ENCODE peak calls at places on chromosomes 3 and 15, in ten cellular contexts. One of them, this sample, is unnamed.

GRCh38 chr15:66750609-66751008 is 48.6 kb downstream of the SMAD6 start:
- DNase-seq in spleen: no peak
- DNase-seq in coronary artery: no peak
- DNase-seq in activated B cell treated with CpG ODN at 0.5 μM for 24 hours: no peak
- DNase-seq in GM23338: no peak
- DNase-seq in left lung: peak; percentile 9
- DNase-seq in bronchial epithelial cell: no peak
- DNase-seq in esophagus squamous epithelium: no peak
- DNase-seq in fibroblast of lung: no peak
- DNase-seq in endodermal cell: no peak
- DNase-seq in this sample: no peak

GRCh38 chr3:65356331-65357286 is 668.8 kb upstream of the ADAMTS9 start:
- DNase-seq in fibroblast of lung: peak; percentile 40
- DNase-seq in left lung: no peak
- DNase-seq in GM23338: peak; percentile 85
- DNase-seq in endodermal cell: peak; percentile 73
- DNase-seq in coronary artery: no peak
- DNase-seq in activated B cell treated with CpG ODN at 0.5 μM for 24 hours: no peak
- DNase-seq in esophagus squamous epithelium: no peak
- DNase-seq in bronchial epithelial cell: no peak
- DNase-seq in spleen: no peak
- DNase-seq in this sample: no peak

GRCh38 chr3:66485291-66485968 is 15.4 kb downstream of the LRIG1 start:
- DNase-seq in spleen: no peak
- DNase-seq in coronary artery: peak; percentile 80
- DNase-seq in bronchial epithelial cell: peak; percentile 51
- DNase-seq in GM23338: no peak
- DNase-seq in activated B cell treated with CpG ODN at 0.5 μM for 24 hours: no peak
- DNase-seq in esophagus squamous epithelium: peak; percentile 5
- DNase-seq in fibroblast of lung: peak; percentile 95
- DNase-seq in left lung: no peak
- DNase-seq in endodermal cell: no peak
- DNase-seq in this sample: no peak

GRCh38 chr15:68278345-68279217 is 1.0 kb downstream of the FEM1B start:
- DNase-seq in esophagus squamous epithelium: no peak
- DNase-seq in GM23338: no peak
- DNase-seq in left lung: no peak
- DNase-seq in endodermal cell: peak; percentile 89
- DNase-seq in coronary artery: peak; percentile 86
- DNase-seq in spleen: peak; percentile 21
- DNase-seq in fibroblast of lung: peak; percentile 51
- DNase-seq in bronchial epithelial cell: peak; percentile 29
- DNase-seq in activated B cell treated with CpG ODN at 0.5 μM for 24 hours: no peak
- DNase-seq in this sample: no peak

GRCh38 chr3:30440880-30441279 is 165.5 kb upstream of the TGFBR2 start:
- DNase-seq in activated B cell treated with CpG ODN at 0.5 μM for 24 hours: no peak
- DNase-seq in GM23338: peak; percentile 7
- DNase-seq in fibroblast of lung: no peak
- DNase-seq in left lung: no peak
- DNase-seq in bronchial epithelial cell: no peak
- DNase-seq in spleen: no peak
- DNase-seq in endodermal cell: no peak
- DNase-seq in coronary artery: peak; percentile 78
- DNase-seq in esophagus squamous epithelium: no peak
- DNase-seq in this sample: no peak

GRCh38 chr15:69805248-69805953 is 292.3 kb downstream of the TLE3 start:
- DNase-seq in bronchial epithelial cell: peak; percentile 57
- DNase-seq in fibroblast of lung: no peak
- DNase-seq in GM23338: no peak
- DNase-seq in left lung: no peak
- DNase-seq in spleen: no peak
- DNase-seq in endodermal cell: no peak
- DNase-seq in activated B cell treated with CpG ODN at 0.5 μM for 24 hours: no peak
- DNase-seq in esophagus squamous epithelium: no peak
- DNase-seq in coronary artery: no peak
- DNase-seq in this sample: no peak

GRCh38 chr3:100425321-100425720 is 24.0 kb downstream of the LNP1 start:
- DNase-seq in activated B cell treated with CpG ODN at 0.5 μM for 24 hours: no peak
- DNase-seq in left lung: no peak
- DNase-seq in endodermal cell: no peak
- DNase-seq in fibroblast of lung: no peak
- DNase-seq in spleen: no peak
- DNase-seq in esophagus squamous epithelium: no peak
- DNase-seq in coronary artery: no peak
- DNase-seq in GM23338: no peak
- DNase-seq in bronchial epithelial cell: peak; percentile 86
- DNase-seq in this sample: no peak

GRCh38 chr3:49378249-49378899 is 20.2 kb upstream of the GPX1 start:
- DNase-seq in fibroblast of lung: peak; percentile 61
- DNase-seq in activated B cell treated with CpG ODN at 0.5 μM for 24 hours: no peak
- DNase-seq in esophagus squamous epithelium: no peak
- DNase-seq in endodermal cell: no peak
- DNase-seq in bronchial epithelial cell: peak; percentile 44
- DNase-seq in left lung: peak; percentile 64
- DNase-seq in spleen: no peak
- DNase-seq in GM23338: no peak
- DNase-seq in coronary artery: peak; percentile 77
- DNase-seq in this sample: peak; percentile 77

GRCh38 chr15:63371297-63371918 is 10.2 kb downstream of the CA12 start:
- DNase-seq in spleen: no peak
- DNase-seq in endodermal cell: no peak
- DNase-seq in coronary artery: no peak
- DNase-seq in left lung: no peak
- DNase-seq in activated B cell treated with CpG ODN at 0.5 μM for 24 hours: no peak
- DNase-seq in GM23338: no peak
- DNase-seq in fibroblast of lung: peak; percentile 71
- DNase-seq in bronchial epithelial cell: peak; percentile 79
- DNase-seq in esophagus squamous epithelium: no peak
- DNase-seq in this sample: peak; percentile 71

GRCh38 chr15:56356616-56357015 is 8.6 kb upstream of the TEX9 start:
- DNase-seq in esophagus squamous epithelium: no peak
- DNase-seq in left lung: no peak
- DNase-seq in endodermal cell: no peak
- DNase-seq in activated B cell treated with CpG ODN at 0.5 μM for 24 hours: no peak
- DNase-seq in fibroblast of lung: no peak
- DNase-seq in spleen: no peak
- DNase-seq in GM23338: no peak
- DNase-seq in bronchial epithelial cell: peak; percentile 22
- DNase-seq in coronary artery: no peak
- DNase-seq in this sample: no peak

GRCh38 chr3:10722921-10723320 is 93.1 kb upstream of the SLC6A11 start:
- DNase-seq in endodermal cell: no peak
- DNase-seq in coronary artery: peak; percentile 33
- DNase-seq in activated B cell treated with CpG ODN at 0.5 μM for 24 hours: no peak
- DNase-seq in left lung: no peak
- DNase-seq in spleen: no peak
- DNase-seq in bronchial epithelial cell: no peak
- DNase-seq in esophagus squamous epithelium: no peak
- DNase-seq in GM23338: no peak
- DNase-seq in fibroblast of lung: no peak
- DNase-seq in this sample: no peak

GRCh38 chr15:72511536-72511935 is 37.4 kb downstream of the ARIH1 start:
- DNase-seq in esophagus squamous epithelium: no peak
- DNase-seq in spleen: no peak
- DNase-seq in left lung: no peak
- DNase-seq in coronary artery: no peak
- DNase-seq in fibroblast of lung: no peak
- DNase-seq in endodermal cell: no peak
- DNase-seq in bronchial epithelial cell: no peak
- DNase-seq in GM23338: no peak
- DNase-seq in activated B cell treated with CpG ODN at 0.5 μM for 24 hours: no peak
- DNase-seq in this sample: no peak

DNA sequence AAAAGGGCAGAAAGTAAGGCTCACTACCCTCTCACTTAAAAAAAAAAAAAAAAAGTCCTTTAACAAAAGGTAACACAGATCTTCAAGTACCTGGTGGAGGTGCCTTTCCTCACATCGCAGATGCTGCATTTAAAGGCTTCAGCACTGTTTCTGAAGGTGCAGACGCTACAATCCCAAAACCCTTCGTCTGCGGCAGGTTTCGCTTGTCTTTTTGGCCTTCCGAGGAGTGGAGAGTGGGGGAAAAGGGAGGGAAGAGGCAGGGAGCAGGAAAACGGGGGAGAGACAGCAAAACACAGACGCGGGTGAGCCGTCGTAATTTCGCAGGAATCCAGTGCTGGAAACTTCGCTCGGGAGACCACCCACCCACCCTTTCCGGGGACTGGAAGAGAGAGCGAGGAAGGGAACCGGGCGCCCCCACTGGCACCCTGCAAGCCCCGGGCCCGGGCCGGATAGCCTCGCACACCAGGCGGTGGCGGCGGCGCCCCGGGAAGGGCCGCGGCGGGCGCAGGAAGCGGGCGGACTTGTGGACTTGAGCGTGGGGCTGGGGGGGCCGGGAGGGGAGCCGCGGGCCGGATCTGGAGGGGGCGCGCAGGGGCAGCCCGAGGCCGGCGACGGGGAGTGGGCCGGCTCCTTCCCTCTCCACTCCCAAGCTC is 401.7 kb downstream of the SHQ1 start:
- DNase-seq in coronary artery: peak; percentile 81
- DNase-seq in left lung: no peak
- DNase-seq in esophagus squamous epithelium: no peak
- DNase-seq in bronchial epithelial cell: peak; percentile 43
- DNase-seq in spleen: peak; percentile 94
- DNase-seq in GM23338: peak; percentile 55
- DNase-seq in activated B cell treated with CpG ODN at 0.5 μM for 24 hours: no peak
- DNase-seq in endodermal cell: peak; percentile 76
- DNase-seq in fibroblast of lung: peak; percentile 33
- DNase-seq in this sample: no peak
- TF ChIP-seq CTCF in coronary artery: no peak
- TF ChIP-seq CTCF in left lung: no peak
- TF ChIP-seq CTCF in esophagus squamous epithelium: no peak
- TF ChIP-seq CTCF in bronchial epithelial cell: no peak
- TF ChIP-seq CTCF in spleen: no peak
- TF ChIP-seq CTCF in GM23338: no peak
- TF ChIP-seq CTCF in activated B cell treated with CpG ODN at 0.5 μM for 24 hours: no peak
- TF ChIP-seq CTCF in endodermal cell: peak; percentile 22
- TF ChIP-seq CTCF in fibroblast of lung: no peak
- TF ChIP-seq CTCF in this sample: no peak

GRCh38 chr3:140377644-140378043 is 300.2 kb upstream of the TRIM42 start:
- DNase-seq in left lung: no peak
- DNase-seq in fibroblast of lung: no peak
- DNase-seq in bronchial epithelial cell: no peak
- DNase-seq in esophagus squamous epithelium: no peak
- DNase-seq in GM23338: no peak
- DNase-seq in spleen: no peak
- DNase-seq in coronary artery: no peak
- DNase-seq in activated B cell treated with CpG ODN at 0.5 μM for 24 hours: no peak
- DNase-seq in endodermal cell: no peak
- DNase-seq in this sample: no peak
- TF ChIP-seq CTCF in left lung: no peak
- TF ChIP-seq CTCF in fibroblast of lung: no peak
- TF ChIP-seq CTCF in bronchial epithelial cell: no peak
- TF ChIP-seq CTCF in esophagus squamous epithelium: no peak
- TF ChIP-seq CTCF in GM23338: no peak
- TF ChIP-seq CTCF in spleen: no peak
- TF ChIP-seq CTCF in coronary artery: no peak
- TF ChIP-seq CTCF in activated B cell treated with CpG ODN at 0.5 μM for 24 hours: no peak
- TF ChIP-seq CTCF in endodermal cell: no peak
- TF ChIP-seq CTCF in this sample: no peak

GRCh38 chr3:152121292-152121654 is 147.5 kb upstream of the MBNL1 start:
- DNase-seq in spleen: no peak
- DNase-seq in left lung: no peak
- DNase-seq in fibroblast of lung: peak; percentile 96
- DNase-seq in activated B cell treated with CpG ODN at 0.5 μM for 24 hours: no peak
- DNase-seq in esophagus squamous epithelium: no peak
- DNase-seq in bronchial epithelial cell: peak; percentile 92
- DNase-seq in GM23338: no peak
- DNase-seq in coronary artery: no peak
- DNase-seq in endodermal cell: no peak
- DNase-seq in this sample: peak; percentile 58

GRCh38 chr3:152126260-152126659 is 142.5 kb upstream of the MBNL1 start:
- DNase-seq in bronchial epithelial cell: peak; percentile 44
- DNase-seq in left lung: no peak
- DNase-seq in GM23338: no peak
- DNase-seq in endodermal cell: no peak
- DNase-seq in fibroblast of lung: peak; percentile 55
- DNase-seq in activated B cell treated with CpG ODN at 0.5 μM for 24 hours: no peak
- DNase-seq in coronary artery: no peak
- DNase-seq in spleen: no peak
- DNase-seq in esophagus squamous epithelium: no peak
- DNase-seq in this sample: no peak

GRCh38 chr3:152127058-152127457 is 141.7 kb upstream of the MBNL1 start:
- DNase-seq in endodermal cell: no peak
- DNase-seq in left lung: no peak
- DNase-seq in bronchial epithelial cell: no peak
- DNase-seq in GM23338: no peak
- DNase-seq in coronary artery: no peak
- DNase-seq in esophagus squamous epithelium: no peak
- DNase-seq in spleen: no peak
- DNase-seq in fibroblast of lung: no peak
- DNase-seq in activated B cell treated with CpG ODN at 0.5 μM for 24 hours: no peak
- DNase-seq in this sample: no peak

GRCh38 chr3:152120606-152121291 is 148.0 kb upstream of the MBNL1 start:
- DNase-seq in esophagus squamous epithelium: no peak
- DNase-seq in fibroblast of lung: peak; percentile 29
- DNase-seq in coronary artery: no peak
- DNase-seq in bronchial epithelial cell: peak; percentile 81
- DNase-seq in GM23338: no peak
- DNase-seq in spleen: no peak
- DNase-seq in activated B cell treated with CpG ODN at 0.5 μM for 24 hours: no peak
- DNase-seq in endodermal cell: no peak
- DNase-seq in left lung: no peak
- DNase-seq in this sample: no peak

GRCh38 chr3:152123457-152123856 is 145.3 kb upstream of the MBNL1 start:
- DNase-seq in esophagus squamous epithelium: no peak
- DNase-seq in left lung: no peak
- DNase-seq in fibroblast of lung: peak; percentile 11
- DNase-seq in endodermal cell: no peak
- DNase-seq in bronchial epithelial cell: no peak
- DNase-seq in GM23338: no peak
- DNase-seq in activated B cell treated with CpG ODN at 0.5 μM for 24 hours: no peak
- DNase-seq in spleen: no peak
- DNase-seq in coronary artery: no peak
- DNase-seq in this sample: no peak
- TF ChIP-seq CTCF in esophagus squamous epithelium: no peak
- TF ChIP-seq CTCF in left lung: no peak
- TF ChIP-seq CTCF in fibroblast of lung: no peak
- TF ChIP-seq CTCF in endodermal cell: no peak
- TF ChIP-seq CTCF in bronchial epithelial cell: no peak
- TF ChIP-seq CTCF in GM23338: no peak
- TF ChIP-seq CTCF in activated B cell treated with CpG ODN at 0.5 μM for 24 hours: no peak
- TF ChIP-seq CTCF in spleen: no peak
- TF ChIP-seq CTCF in coronary artery: no peak
- TF ChIP-seq CTCF in this sample: no peak

DNA sequence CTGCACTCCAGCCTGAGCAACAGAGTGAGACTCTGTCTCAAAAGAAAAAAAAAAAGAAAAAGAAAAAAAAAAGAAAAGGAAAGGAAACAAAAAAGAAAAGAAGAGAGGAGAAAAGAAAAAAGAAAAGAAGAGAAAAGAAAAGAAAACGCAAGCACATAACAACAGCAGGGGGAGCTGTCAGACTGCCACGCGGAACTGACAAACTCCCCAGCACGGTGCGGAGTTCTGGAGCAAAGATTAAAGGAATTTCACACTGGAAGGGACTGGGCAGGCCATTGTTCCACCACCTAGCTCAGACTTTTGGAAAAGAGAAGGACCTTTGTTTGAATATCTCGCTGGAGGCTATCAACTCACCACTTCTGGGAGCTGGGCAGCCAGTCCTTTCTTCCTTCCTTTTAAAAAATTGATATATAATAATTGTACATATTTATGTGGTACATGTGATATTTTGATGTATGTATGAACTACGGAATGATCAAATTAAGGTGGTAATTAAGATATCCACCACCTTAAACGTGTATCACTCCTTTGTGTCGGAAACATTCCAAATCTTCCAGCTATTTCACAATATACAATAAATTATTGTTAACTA is 40.5 kb downstream of the DPPA2 start:
- DNase-seq in GM23338: peak; percentile 85
- DNase-seq in endodermal cell: peak; percentile 86
- DNase-seq in bronchial epithelial cell: peak; percentile 10
- DNase-seq in coronary artery: no peak
- DNase-seq in activated B cell treated with CpG ODN at 0.5 μM for 24 hours: no peak
- DNase-seq in fibroblast of lung: peak; percentile 65
- DNase-seq in left lung: no peak
- DNase-seq in spleen: no peak
- DNase-seq in esophagus squamous epithelium: no peak
- DNase-seq in this sample: peak; percentile 1
- TF ChIP-seq CTCF in GM23338: peak; percentile 94
- TF ChIP-seq CTCF in endodermal cell: peak; percentile 91
- TF ChIP-seq CTCF in bronchial epithelial cell: peak; percentile 71
- TF ChIP-seq CTCF in coronary artery: peak; percentile 18
- TF ChIP-seq CTCF in activated B cell treated with CpG ODN at 0.5 μM for 24 hours: no peak
- TF ChIP-seq CTCF in fibroblast of lung: peak; percentile 75
- TF ChIP-seq CTCF in left lung: no peak
- TF ChIP-seq CTCF in spleen: no peak
- TF ChIP-seq CTCF in esophagus squamous epithelium: no peak
- TF ChIP-seq CTCF in this sample: peak; percentile 59

This sample was measured in AG09319.